ENCODE peak calls at places on chromosomes 16 and 17, in seven cellular contexts. V, L, J, B, X, R and P are unnamed samples.

GRCh38 chr17:29569245-29569950 is 897 bp downstream of the TP53I13 start:
- DNase-seq in V (no peak), L (no peak), J (no peak), B (peak), X (no peak), R (no peak), P (no peak)

GRCh38 chr17:12027658-12028057 is 7.0 kb downstream of the MAP2K4 start:
- DNase-seq in V (no peak), L (no peak), J (no peak), B (no peak), X (no peak), R (no peak), P (no peak)

GRCh38 chr16:11350531-11351335 is 5.5 kb downstream of the RMI2 start:
- DNase-seq in V (peak), L (no peak), J (no peak), B (no peak), X (peak), R (peak), P (peak)

GRCh38 chr17:30812218-30813177 is 12.0 kb downstream of the CRLF3 start:
- DNase-seq in V (no peak), L (no peak), J (no peak), B (no peak), X (peak), R (peak), P (peak)

GRCh38 chr16:86052115-86052670 is 153.2 kb downstream of the IRF8 start:
- DNase-seq in V (no peak), L (no peak), J (no peak), B (no peak), X (no peak), R (no peak), P (no peak)

GRCh38 chr16:11263737-11264136 is 5.4 kb downstream of the TNP2 start:
- DNase-seq in V (no peak), L (no peak), J (no peak), B (no peak), X (no peak), R (no peak), P (no peak)

GRCh38 chr17:13787636-13788035 is 185.9 kb upstream of the HS3ST3A1 start:
- DNase-seq in V (no peak), L (no peak), J (no peak), B (no peak), X (no peak), R (no peak), P (no peak)

GRCh38 chr17:234163-235047 is 53.0 kb upstream of the DOC2B start:
- DNase-seq in V (no peak), L (no peak), J (no peak), B (no peak), X (no peak), R (no peak), P (no peak)

GRCh38 chr16:65062736-65063583 is 58.9 kb downstream of the CDH11 start:
- DNase-seq in V (no peak), L (no peak), J (no peak), B (no peak), X (no peak), R (no peak), P (no peak)

DNA sequence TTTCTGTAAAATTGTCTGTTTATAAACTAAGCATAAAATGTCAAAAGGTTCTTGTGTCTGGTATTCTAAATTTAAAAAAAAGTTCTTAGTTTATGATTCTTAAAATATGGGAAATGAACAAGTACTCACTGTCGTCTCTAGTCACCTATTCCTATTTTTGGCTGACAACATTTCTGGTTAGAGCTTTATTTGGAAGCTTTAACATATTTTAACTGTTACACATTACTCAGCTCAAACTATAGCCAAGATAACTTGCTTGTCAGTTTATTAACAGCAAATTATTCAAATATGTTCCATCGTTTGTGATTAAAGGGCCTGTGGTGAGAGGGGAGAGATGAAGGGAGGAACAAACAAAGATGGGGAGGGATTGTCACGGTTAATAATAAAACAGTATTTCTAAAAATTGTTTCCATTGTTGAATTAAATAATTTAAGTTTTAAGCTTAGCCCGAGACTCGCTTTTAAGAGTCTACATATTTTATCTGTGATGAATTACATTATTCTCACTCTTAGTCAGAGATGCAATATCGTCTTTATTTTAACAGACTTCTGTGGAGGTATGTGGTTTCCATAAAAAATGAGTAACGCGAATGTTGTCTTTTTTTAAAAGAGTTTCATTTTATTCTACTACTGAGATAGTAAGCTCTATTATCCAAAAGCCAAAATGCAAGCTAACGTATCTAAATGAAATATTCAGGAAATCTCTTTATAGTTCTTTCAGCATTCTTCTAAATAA is 321.9 kb upstream of the PMFBP1 start:
- DNase-seq in V (peak), L (no peak), J (no peak), B (no peak), X (peak), R (peak), P (peak)
- H3K4me3 ChIP-seq in V (peak), L (no peak), J (no peak), B (no peak), X (no peak), R (peak), P (no peak)

DNA sequence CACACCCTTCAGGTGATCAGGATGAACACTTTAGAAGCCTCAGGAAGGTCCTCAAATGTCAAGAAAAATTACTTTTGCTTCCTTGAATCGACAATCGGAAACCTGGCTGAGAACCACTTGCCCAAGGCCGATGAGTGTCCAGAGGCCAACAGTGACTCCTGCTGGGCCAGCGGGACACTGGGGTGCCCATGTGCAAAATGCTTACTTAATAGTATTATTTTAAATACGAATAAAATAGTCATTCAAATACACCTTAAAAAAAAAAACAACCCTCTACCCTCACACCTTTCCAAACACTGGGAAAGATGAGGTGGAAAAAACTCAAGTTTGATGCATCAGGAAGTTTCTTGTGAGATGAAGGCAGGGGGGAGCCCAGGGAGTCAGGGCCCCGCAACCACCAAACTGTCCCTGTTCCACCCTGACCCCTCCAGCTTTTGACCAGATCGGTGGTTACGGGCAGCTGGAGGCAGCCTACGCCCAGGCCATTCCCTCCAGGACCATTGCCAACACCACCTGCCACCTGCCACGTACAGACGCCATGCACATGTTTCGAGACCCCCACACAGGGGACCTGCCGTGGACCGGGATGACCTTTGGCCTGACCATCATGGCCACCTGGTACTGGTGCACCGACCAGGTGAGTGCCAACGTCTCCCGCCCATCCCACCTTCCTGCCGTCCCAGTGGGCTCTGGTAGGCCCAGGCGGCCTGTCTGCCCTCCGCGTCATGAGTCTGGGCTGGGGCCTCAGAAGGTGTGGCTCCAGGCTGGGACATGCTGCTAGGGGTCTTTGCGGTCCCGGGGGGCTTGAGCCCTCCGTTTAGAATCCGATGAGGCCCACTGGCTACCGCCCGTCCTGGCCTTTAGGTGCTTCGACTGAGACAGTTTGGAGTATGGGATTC is 18.9 kb downstream of the SLC5A10 start:
- DNase-seq in V (no peak), L (no peak), J (no peak), B (no peak), X (no peak), R (no peak), P (no peak)
- TF ChIP-seq CTCF in V (no peak), L (no peak), J (peak), B (peak), X (no peak), R (no peak), P (peak)

DNA sequence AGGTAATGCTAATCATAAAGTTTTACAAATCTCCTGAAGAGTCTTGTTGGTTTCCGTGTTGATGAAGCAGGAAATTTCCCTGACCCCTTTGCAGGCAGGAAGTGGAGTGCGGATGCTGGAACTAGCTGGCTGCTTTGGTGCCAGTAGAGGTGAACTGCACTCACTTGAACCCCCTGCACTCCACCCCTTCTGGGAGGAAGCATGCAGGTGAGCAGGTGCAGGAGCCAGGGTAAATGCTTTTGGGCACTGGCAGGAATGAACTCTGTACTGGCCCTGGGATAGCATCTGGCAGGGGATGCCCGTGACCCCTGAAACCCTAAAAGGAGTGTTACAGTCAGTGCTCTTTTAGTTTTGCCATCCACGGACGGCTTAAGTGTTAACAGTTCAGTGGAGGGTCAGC is 430.4 kb downstream of the WWOX start:
- DNase-seq in V (no peak), L (no peak), J (no peak), B (no peak), X (no peak), R (no peak), P (no peak)
- H3K4me3 ChIP-seq in V (no peak), L (no peak), J (no peak), B (no peak), X (no peak), R (no peak), P (no peak)

DNA sequence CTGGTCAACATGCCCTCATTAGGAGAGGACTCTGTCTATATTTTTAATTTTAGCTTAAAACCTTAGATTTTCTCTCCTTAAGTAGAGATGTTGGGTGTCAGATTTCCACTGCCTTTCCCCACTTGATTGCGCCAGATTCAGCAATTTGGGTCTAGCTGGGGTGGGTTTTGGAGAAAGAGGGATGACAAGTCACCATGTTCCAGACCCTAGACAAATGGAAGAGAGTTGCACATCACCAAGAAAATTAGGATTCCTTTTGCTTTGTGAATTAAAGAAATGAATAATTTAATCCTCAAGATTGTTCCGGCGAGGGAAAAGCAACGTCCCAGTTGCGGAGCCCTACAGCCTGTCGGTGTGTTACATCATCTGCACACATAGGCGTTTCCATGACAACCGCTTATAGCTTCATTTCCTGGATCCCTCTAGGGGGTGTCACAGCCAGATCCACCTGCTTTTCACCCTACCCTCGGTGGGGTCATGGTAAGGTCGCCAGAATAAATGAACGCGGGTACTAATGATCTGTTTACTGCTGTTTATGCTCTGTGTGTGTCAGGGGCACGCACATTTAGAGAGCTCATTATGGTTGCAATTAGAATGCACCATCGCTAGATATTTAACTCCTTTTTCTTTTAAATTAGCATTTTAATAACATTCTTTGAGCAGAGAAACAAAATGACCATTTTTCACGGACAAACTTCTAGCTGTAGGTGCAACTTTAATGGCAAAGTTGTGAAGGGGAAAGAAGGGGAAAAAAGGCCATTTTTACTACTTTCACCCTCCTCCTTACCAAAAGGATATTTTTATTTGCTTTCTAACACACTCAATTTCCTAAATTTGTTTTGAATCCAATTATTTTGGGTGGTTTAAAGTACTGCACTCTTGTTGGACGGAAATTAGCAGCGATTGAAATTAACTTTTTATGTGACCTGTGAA is 41.9 kb downstream of the SNX11 start:
- DNase-seq in V (no peak), L (no peak), J (no peak), B (no peak), X (no peak), R (no peak), P (no peak)
- TF ChIP-seq CTCF in V (no peak), L (no peak), J (no peak), B (no peak), X (no peak), R (no peak), P (no peak)

GRCh38 chr17:50057521-50057991 is 1.6 kb downstream of the ITGA3 start:
- DNase-seq in V (no peak), L (no peak), J (no peak), B (no peak), X (no peak), R (no peak), P (no peak)
- H3K4me3 ChIP-seq in V (peak), L (peak), J (no peak), B (peak), X (peak), R (peak), P (peak)

GRCh38 chr16:47694543-47694942 is 233.4 kb downstream of the PHKB start:
- DNase-seq in V (no peak), L (no peak), J (no peak), B (no peak), X (no peak), R (no peak), P (no peak)
- TF ChIP-seq CTCF in V (no peak), L (no peak), J (no peak), B (no peak), X (no peak), R (no peak), P (no peak)

GRCh38 chr17:7886227-7887037 is 2.2 kb upstream of the CHD3 start:
- DNase-seq in V (no peak), L (no peak), J (peak), B (no peak), X (peak), R (peak), P (no peak)

GRCh38 chr17:7884581-7885356 is 3.8 kb upstream of the CHD3 start:
- DNase-seq in V (no peak), L (no peak), J (peak), B (no peak), X (no peak), R (no peak), P (no peak)

GRCh38 chr17:7887038-7887481 is 1.5 kb upstream of the CHD3 start:
- DNase-seq in V (no peak), L (no peak), J (peak), B (no peak), X (no peak), R (no peak), P (no peak)

GRCh38 chr17:7883781-7884386 is 4.7 kb upstream of the CHD3 start:
- DNase-seq in V (no peak), L (no peak), J (no peak), B (peak), X (peak), R (peak), P (peak)

DNA sequence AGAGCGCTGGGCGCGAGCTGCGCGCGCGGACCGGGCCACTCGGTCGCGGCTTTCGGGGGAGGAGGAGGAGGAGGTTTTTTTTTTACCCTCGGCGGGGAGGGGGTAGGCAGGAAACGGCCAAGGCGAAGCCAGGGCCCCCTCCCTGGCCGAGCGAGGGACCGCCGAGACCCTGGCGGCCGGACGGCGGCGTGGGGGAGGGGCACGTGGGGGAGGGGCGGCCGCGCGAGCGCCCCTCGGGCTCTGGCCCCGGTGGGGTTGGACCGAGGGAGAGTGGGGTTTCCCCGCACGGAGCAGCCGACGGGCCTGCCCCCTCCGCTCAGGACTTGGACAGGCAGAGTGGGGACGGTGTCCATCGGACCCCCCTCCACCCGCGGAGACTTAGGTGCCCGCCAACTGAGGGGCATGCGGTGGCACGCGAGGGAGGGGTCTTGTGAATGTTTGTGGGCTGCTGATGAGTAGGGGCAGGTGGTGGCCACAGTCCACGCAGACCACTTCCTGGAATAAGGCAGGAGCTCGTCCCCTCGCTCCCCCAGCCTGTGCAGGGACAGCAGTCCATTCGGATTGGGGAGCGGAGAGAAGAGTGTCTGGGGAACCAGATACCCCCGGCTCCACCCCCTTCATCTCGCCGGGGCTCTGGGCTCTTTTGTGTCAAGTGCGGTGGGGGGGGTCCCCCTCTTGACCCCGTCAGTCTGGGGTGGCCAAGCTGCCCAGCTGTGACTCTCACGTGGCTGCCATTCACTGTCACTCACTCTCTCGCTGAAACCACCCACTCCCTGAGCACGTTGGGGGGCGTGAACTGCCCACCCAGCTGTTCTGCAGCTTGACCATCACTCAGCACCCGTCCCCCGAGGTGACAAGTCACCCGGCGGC is 3.0 kb upstream of the CHD3 start:
- DNase-seq in V (no peak), L (no peak), J (peak), B (no peak), X (peak), R (peak), P (no peak)
- H3K4me3 ChIP-seq in V (peak), L (peak), J (peak), B (peak), X (peak), R (peak), P (peak)